ENCODE peak calls at places on chromosomes 4 and X, in four cellular contexts. A is IMR-90, O is K562, I is HepG2. P is an unnamed sample.
A peak's percentile ranks its signal among the peaks of the same experiment; 100 is the strongest.

GRCh38 chr4:73803213-73803612 is 33.3 kb upstream of the CXCL6 start:
- DNase-seq in A (no peak), O (no peak), I (no peak), P (no peak)

GRCh38 chr4:129344058-129344457 is 248.1 kb downstream of the C4orf33 start:
- DNase-seq in A (peak; percentile 27), O (peak; percentile 43), I (peak; percentile 19), P (peak; percentile 13)

GRCh38 chr4:75895744-75896314 is 6.4 kb downstream of the PPEF2 start:
- DNase-seq in A (peak; percentile 18), O (peak; percentile 57), I (peak; percentile 52), P (peak; percentile 27)

GRCh38 chrX:12955882-12956703 is 18.8 kb upstream of the TMSB4X start:
- DNase-seq in A (peak; percentile 84), O (peak; percentile 54), I (peak; percentile 46), P (peak; percentile 50)

GRCh38 chrX:40700640-40701342 is 34.6 kb downstream of the MED14 start:
- DNase-seq in A (no peak), O (no peak), I (no peak), P (no peak)

GRCh38 chr4:176052744-176053143 is 12.9 kb upstream of the WDR17 start:
- DNase-seq in A (no peak), O (no peak), I (no peak), P (no peak)

GRCh38 chrX:40127052-40127451 is 29.3 kb upstream of the BCOR start:
- DNase-seq in A (no peak), O (no peak), I (no peak), P (no peak)

GRCh38 chr4:10998826-10999225 is 314.3 kb upstream of the CLNK start:
- DNase-seq in A (no peak), O (no peak), I (no peak), P (no peak)

GRCh38 chr4:74376888-74377483 is 12.0 kb downstream of the EREG start:
- DNase-seq in A (peak; percentile 77), O (peak; percentile 28), I (peak; percentile 45), P (peak; percentile 67)

GRCh38 chr4:29005838-29006237 is 1714.3 kb upstream of the PCDH7 start:
- DNase-seq in A (no peak), O (no peak), I (no peak), P (no peak)

GRCh38 chr4:16843831-16844508 is 54.5 kb downstream of the LDB2 start:
- DNase-seq in A (peak; percentile 95), O (no peak), I (peak; percentile 20), P (no peak)

GRCh38 chr4:37146260-37146659 is 98.3 kb upstream of the NWD2 start:
- DNase-seq in A (no peak), O (no peak), I (no peak), P (no peak)

GRCh38 chr4:105895324-105895608 is at the start of gene NPNT:
- DNase-seq in A (no peak), O (no peak), I (no peak), P (no peak)

GRCh38 chr4:101651778-101652177 is 138.8 kb upstream of the BANK1 start:
- DNase-seq in A (no peak), O (no peak), I (no peak), P (no peak)

GRCh38 chr4:78454016-78454415 is 97.6 kb upstream of the ANXA3 start:
- DNase-seq in A (no peak), O (no peak), I (no peak), P (no peak)

GRCh38 chr4:59647011-59647410 is 1553.1 kb upstream of the ADGRL3 start:
- DNase-seq in A (no peak), O (no peak), I (no peak), P (no peak)

GRCh38 chr4:63831590-63831989 is 577.7 kb downstream of the TECRL start:
- DNase-seq in A (no peak), O (no peak), I (no peak), P (no peak)

GRCh38 chr4:40702800-40703151 is 47.0 kb upstream of the NSUN7 start:
- DNase-seq in A (no peak), O (no peak), I (no peak), P (no peak)

GRCh38 chr4:123892997-123893745 is 496.6 kb downstream of the SPRY1 start:
- DNase-seq in A (peak; percentile 24), O (no peak), I (peak; percentile 86), P (no peak)

GRCh38 chr4:65670331-65671031 is at the start of gene EPHA5:
- DNase-seq in A (peak; percentile 41), O (no peak), I (peak; percentile 3), P (no peak)

GRCh38 chr4:88759039-88759631 is 61.5 kb upstream of the NAP1L5 start:
- DNase-seq in A (peak; percentile 64), O (no peak), I (peak; percentile 55), P (no peak)

GRCh38 chrX:128804828-128805227 is 718.5 kb downstream of the SMARCA1 start:
- DNase-seq in A (no peak), O (no peak), I (no peak), P (no peak)

GRCh38 chr4:63742882-63743281 is 666.4 kb downstream of the TECRL start:
- DNase-seq in A (no peak), O (no peak), I (no peak), P (no peak)

GRCh38 chr4:188254211-188254610 is 115.0 kb downstream of the TRIML1 start:
- DNase-seq in A (peak; percentile 16), O (no peak), I (no peak), P (no peak)

GRCh38 chr4:47469951-47470350 is 6.4 kb upstream of the COMMD8 start:
- DNase-seq in A (peak; percentile 71), O (no peak), I (no peak), P (no peak)

GRCh38 chrX:101040197-101040596 is 11.7 kb downstream of the TRMT2B start:
- DNase-seq in A (peak; percentile 47), O (no peak), I (no peak), P (no peak)

GRCh38 chr4:15344041-15344440 is 83.8 kb upstream of the C1QTNF7 start:
- DNase-seq in A (peak; percentile 96), O (no peak), I (no peak), P (no peak)

DNA sequence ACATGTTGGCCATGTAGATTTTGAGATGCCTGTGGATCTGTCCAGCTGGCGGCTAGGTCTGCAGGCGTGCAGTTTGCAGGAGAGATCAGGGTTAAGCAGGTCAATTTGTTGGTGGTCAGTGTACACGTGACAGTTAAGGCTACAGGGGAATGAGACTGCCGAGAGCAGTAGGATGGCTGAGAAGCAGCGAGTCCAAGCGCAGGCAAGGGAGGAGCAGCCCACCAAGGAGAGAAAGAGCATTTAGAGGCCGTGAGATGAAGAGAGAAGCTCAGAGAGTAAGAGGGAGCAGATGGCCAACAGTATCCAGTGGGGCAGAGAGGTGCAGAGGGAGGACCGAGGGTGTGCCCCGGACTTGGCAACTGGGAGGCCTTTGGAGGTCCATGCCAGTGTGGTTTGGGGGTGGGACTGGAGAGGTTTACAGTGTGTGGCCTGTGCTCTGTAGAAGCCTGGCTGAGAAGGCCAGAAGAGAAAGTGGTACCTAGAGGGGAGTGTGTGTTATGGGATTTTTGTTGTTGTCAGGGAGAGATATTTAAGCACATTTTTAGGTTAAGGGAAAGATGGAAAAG is 18.4 kb downstream of the SNX25 start:
- DNase-seq in A (no peak), O (no peak), I (no peak), P (no peak)
- TF ChIP-seq MAZ in A (no peak), O (no peak), I (no peak), P (no peak)

DNA sequence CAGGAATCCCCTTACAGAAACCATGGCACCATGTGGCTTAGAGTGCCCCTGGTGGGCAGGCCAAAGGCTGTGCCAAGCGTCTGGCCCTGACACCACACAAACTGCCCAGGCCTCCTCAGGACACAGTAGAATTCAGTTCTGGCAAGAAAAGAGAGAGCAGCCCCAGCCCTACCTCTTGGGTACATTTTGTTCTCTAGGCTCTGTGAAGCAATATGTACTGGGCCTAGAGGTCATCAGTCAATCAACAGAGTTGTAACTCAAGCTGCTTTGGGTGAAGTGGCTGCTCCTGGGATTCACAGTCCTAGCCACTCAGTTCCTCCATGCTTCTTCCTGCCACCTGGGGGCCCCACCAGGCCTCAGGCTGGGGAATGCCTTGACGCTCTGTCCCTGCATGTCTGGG is 158.1 kb upstream of the MAMLD1 start:
- DNase-seq in A (no peak), O (no peak), I (no peak), P (peak; percentile 14)
- TF ChIP-seq MAZ in A (no peak), O (no peak), I (no peak), P (no peak)

GRCh38 chr4:6472387-6473263 is at the start of gene PPP2R2C:
- DNase-seq in A (no peak), O (peak; percentile 69), I (no peak), P (peak; percentile 26)
- TF ChIP-seq MAZ in A (no peak), O (no peak), I (no peak), P (no peak)

GRCh38 chrX:37361596-37361995 is 12.4 kb downstream of the PRRG1 start:
- DNase-seq in A (peak; percentile 14), O (no peak), I (no peak), P (no peak)
- TF ChIP-seq MAZ in A (no peak), O (no peak), I (no peak), P (no peak)

GRCh38 chrX:65034641-65035450 is 58.6 kb upstream of the ZC4H2 start:
- DNase-seq in A (peak; percentile 68), O (peak; percentile 86), I (peak; percentile 56), P (peak; percentile 25)
- TF ChIP-seq MAZ in A (no peak), O (peak; percentile 36), I (no peak), P (no peak)

P was measured in A549.